ENCODE peak calls at places on chromosome 14, in ten cellular contexts. T, V, B, N, P, X, D, S, Z and A are unnamed samples.

GRCh38 chr14:23106747-23107045 is 1.9 kb upstream of the CIROP start:
- DNase-seq in T (no peak), V (no peak), B (no peak), N (no peak), P (no peak), X (no peak), D (no peak), S (no peak), Z (no peak), A (no peak)

GRCh38 chr14:73780391-73780790 is 66.2 kb upstream of the PNMA1 start:
- DNase-seq in T (no peak), V (no peak), B (no peak), N (no peak), P (no peak), X (no peak), D (no peak), S (no peak), Z (no peak), A (no peak)

GRCh38 chr14:101552786-101553231 is 8.5 kb upstream of the DIO3 start:
- DNase-seq in T (no peak), V (no peak), B (no peak), N (no peak), P (no peak), X (no peak), D (no peak), S (no peak), Z (no peak), A (no peak)

GRCh38 chr14:53881161-53881846 is 75.3 kb downstream of the BMP4 start:
- DNase-seq in T (no peak), V (no peak), B (peak), N (peak), P (no peak), X (no peak), D (no peak), S (peak), Z (no peak), A (no peak)

GRCh38 chr14:92511472-92512247 is 1.9 kb upstream of the RIN3 start:
- DNase-seq in T (peak), V (no peak), B (peak), N (peak), P (peak), X (no peak), D (peak), S (no peak), Z (no peak), A (no peak)

GRCh38 chr14:78164226-78164853 is 5.8 kb upstream of the NRXN3 start:
- DNase-seq in T (no peak), V (no peak), B (no peak), N (no peak), P (peak), X (no peak), D (no peak), S (no peak), Z (no peak), A (no peak)

GRCh38 chr14:73465833-73466532 is 7.6 kb upstream of the NUMB start:
- DNase-seq in T (no peak), V (no peak), B (no peak), N (no peak), P (no peak), X (no peak), D (peak), S (no peak), Z (no peak), A (no peak)

GRCh38 chr14:23306412-23307145 is at the start of gene BCL2L2:
- DNase-seq in T (peak), V (no peak), B (peak), N (peak), P (peak), X (no peak), D (peak), S (peak), Z (no peak), A (peak)

GRCh38 chr14:34059037-34059924 is 108.4 kb upstream of the EGLN3 start:
- DNase-seq in T (no peak), V (no peak), B (no peak), N (no peak), P (peak), X (no peak), D (no peak), S (no peak), Z (no peak), A (no peak)

GRCh38 chr14:32004300-32004699 is 72.8 kb upstream of the ARHGAP5 start:
- DNase-seq in T (no peak), V (no peak), B (peak), N (peak), P (no peak), X (no peak), D (peak), S (no peak), Z (no peak), A (no peak)

GRCh38 chr14:77203611-77204456 is 22.2 kb downstream of the TMEM63C start:
- DNase-seq in T (no peak), V (no peak), B (no peak), N (no peak), P (peak), X (no peak), D (no peak), S (peak), Z (no peak), A (no peak)

GRCh38 chr14:21087294-21088091 is 11.0 kb downstream of the ZNF219 start:
- DNase-seq in T (peak), V (no peak), B (peak), N (peak), P (peak), X (no peak), D (peak), S (peak), Z (peak), A (peak)